ENCODE peak calls at places on chromosome 13, in four cellular contexts. W is upper lobe of right lung; Q is CD8-positive, alpha-beta memory T cell; V is HAP-1. X is an unnamed sample. For H3K9me3 and H3K4me1, the result is how much of the 10 kb centered on the place peaks cover.

GRCh38 chr13:105135852-105136251 is 1399.6 kb downstream of the EFNB2 start:
- DNase-seq in W (no peak), Q (no peak), V (no peak), X (no peak)

GRCh38 chr13:111880185-111880584 is 186.8 kb upstream of the SOX1 start:
- DNase-seq in W (no peak), Q (no peak), V (no peak), X (no peak)

GRCh38 chr13:39224841-39225240 is 186.6 kb downstream of the NHLRC3 start:
- DNase-seq in W (no peak), Q (no peak), V (peak), X (no peak)

GRCh38 chr13:69604698-69605097 is 502.9 kb upstream of the ATXN8OS start:
- DNase-seq in W (no peak), Q (no peak), V (no peak), X (no peak)

GRCh38 chr13:23436680-23437079 is 3.2 kb upstream of the SACS start:
- DNase-seq in W (no peak), Q (no peak), V (no peak), X (no peak)

GRCh38 chr13:21670006-21670882 is 629 bp upstream of the FGF9 start:
- DNase-seq in W (peak), Q (peak), V (peak), X (peak)

GRCh38 chr13:77002590-77003190 is 10.8 kb downstream of the CLN5 start:
- DNase-seq in W (no peak), Q (no peak), V (no peak), X (no peak)

GRCh38 chr13:107886118-107886517 is 329.2 kb downstream of the LIG4 start:
- DNase-seq in W (no peak), Q (no peak), V (no peak), X (no peak)

GRCh38 chr13:23567792-23568480 is 2.3 kb upstream of the TNFRSF19 start:
- DNase-seq in W (no peak), Q (no peak), V (no peak), X (no peak)

GRCh38 chr13:101709952-101710351 is 257.5 kb downstream of the ITGBL1 start:
- DNase-seq in W (no peak), Q (no peak), V (no peak), X (no peak)

GRCh38 chr13:24275041-24275440 is 34.3 kb upstream of the C1QTNF9 start:
- DNase-seq in W (no peak), Q (no peak), V (no peak), X (no peak)

GRCh38 chr13:110559429-110559943 is 2.0 kb downstream of the RAB20 start:
- DNase-seq in W (peak), Q (no peak), V (no peak), X (no peak)

GRCh38 chr13:108463365-108463764 is 166.0 kb upstream of the MYO16 start:
- DNase-seq in W (no peak), Q (no peak), V (no peak), X (no peak)

GRCh38 chr13:91056746-91057145 is 290.7 kb upstream of the MIR17HG start:
- DNase-seq in W (no peak), Q (no peak), V (no peak), X (peak)

GRCh38 chr13:99703908-99704307 is 202.6 kb downstream of the TM9SF2 start:
- DNase-seq in W (no peak), Q (no peak), V (peak), X (no peak)

GRCh38 chr13:80599765-80600164 is 258.8 kb upstream of the SPRY2 start:
- DNase-seq in W (no peak), Q (no peak), V (no peak), X (no peak)

GRCh38 chr13:29799041-29799440 is 51.4 kb downstream of the UBL3 start:
- DNase-seq in W (no peak), Q (no peak), V (no peak), X (no peak)

GRCh38 chr13:43751624-43752023 is 35.1 kb downstream of the ENOX1 start:
- DNase-seq in W (no peak), Q (no peak), V (no peak), X (no peak)

GRCh38 chr13:97459215-97459772 is 25.3 kb downstream of the RAP2A start:
- DNase-seq in W (no peak), Q (no peak), V (no peak), X (peak)

GRCh38 chr13:105817011-105817410 is 718.5 kb downstream of the EFNB2 start:
- DNase-seq in W (no peak), Q (no peak), V (no peak), X (no peak)

GRCh38 chr13:110425444-110425780 is 118.3 kb downstream of the COL4A2 start:
- DNase-seq in W (no peak), Q (no peak), V (no peak), X (no peak)

GRCh38 chr13:98869408-98870090 is 108.3 kb downstream of the DOCK9 start:
- DNase-seq in W (no peak), Q (no peak), V (no peak), X (no peak)

GRCh38 chr13:76992548-76993001 is 694 bp downstream of the CLN5 start:
- DNase-seq in W (peak), Q (peak), V (peak), X (peak)

GRCh38 chr13:108929532-108929931 is 300.1 kb downstream of the MYO16 start:
- DNase-seq in W (no peak), Q (no peak), V (no peak), X (no peak)

GRCh38 chr13:100090861-100091260 is 2.0 kb downstream of the PCCA start:
- DNase-seq in W (no peak), Q (no peak), V (no peak), X (no peak)

GRCh38 chr13:95056266-95056665 is 245.0 kb downstream of the ABCC4 start:
- DNase-seq in W (no peak), Q (no peak), V (peak), X (no peak)

GRCh38 chr13:74158606-74159352 is 24.6 kb upstream of the KLF12 start:
- DNase-seq in W (no peak), Q (no peak), V (no peak), X (no peak)

GRCh38 chr13:78589206-78589605 is 14.1 kb downstream of the POU4F1 start:
- DNase-seq in W (no peak), Q (no peak), V (peak), X (peak)

GRCh38 chr13:85698236-85698635 is 101.0 kb downstream of the SLITRK6 start:
- DNase-seq in W (no peak), Q (no peak), V (no peak), X (no peak)

GRCh38 chr13:31044658-31045620 is 112.5 kb downstream of the TEX26 start:
- DNase-seq in W (no peak), Q (no peak), V (no peak), X (no peak)

GRCh38 chr13:105806335-105806920 is 729.0 kb downstream of the EFNB2 start:
- DNase-seq in W (no peak), Q (no peak), V (no peak), X (no peak)

GRCh38 chr13:43054803-43055802 is 31.7 kb downstream of the DNAJC15 start:
- DNase-seq in W (no peak), Q (no peak), V (peak), X (peak)

GRCh38 chr13:37956536-37956935 is 87.0 kb upstream of the TRPC4 start:
- DNase-seq in W (no peak), Q (no peak), V (no peak), X (no peak)

GRCh38 chr13:99657848-99658265 is 156.6 kb downstream of the TM9SF2 start:
- DNase-seq in W (peak), Q (peak), V (no peak), X (no peak)

GRCh38 chr13:94209110-94209509 is 270.4 kb downstream of the DCT start:
- DNase-seq in W (no peak), Q (no peak), V (peak), X (no peak)

GRCh38 chr13:100544866-100545683 is 43.5 kb downstream of the GGACT start:
- DNase-seq in W (peak), Q (no peak), V (no peak), X (no peak)

GRCh38 chr13:73254827-73255226 is 196.0 kb downstream of the KLF5 start:
- DNase-seq in W (no peak), Q (no peak), V (no peak), X (no peak)

GRCh38 chr13:50006426-50007135 is 8.7 kb upstream of the KCNRG start:
- DNase-seq in W (no peak), Q (no peak), V (no peak), X (no peak)

GRCh38 chr13:30196025-30196424 is 111.3 kb downstream of the KATNAL1 start:
- DNase-seq in W (no peak), Q (no peak), V (no peak), X (no peak)

GRCh38 chr13:45206340-45206739 is 5.5 kb upstream of the KCTD4 start:
- DNase-seq in W (no peak), Q (no peak), V (no peak), X (no peak)

GRCh38 chr13:45208132-45208531 is 7.3 kb upstream of the KCTD4 start:
- DNase-seq in W (no peak), Q (no peak), V (no peak), X (no peak)

GRCh38 chr13:45205124-45205523 is 4.3 kb upstream of the KCTD4 start:
- DNase-seq in W (no peak), Q (no peak), V (no peak), X (no peak)

GRCh38 chr13:45209229-45209628 is 8.4 kb upstream of the KCTD4 start:
- DNase-seq in W (no peak), Q (no peak), V (no peak), X (no peak)

DNA sequence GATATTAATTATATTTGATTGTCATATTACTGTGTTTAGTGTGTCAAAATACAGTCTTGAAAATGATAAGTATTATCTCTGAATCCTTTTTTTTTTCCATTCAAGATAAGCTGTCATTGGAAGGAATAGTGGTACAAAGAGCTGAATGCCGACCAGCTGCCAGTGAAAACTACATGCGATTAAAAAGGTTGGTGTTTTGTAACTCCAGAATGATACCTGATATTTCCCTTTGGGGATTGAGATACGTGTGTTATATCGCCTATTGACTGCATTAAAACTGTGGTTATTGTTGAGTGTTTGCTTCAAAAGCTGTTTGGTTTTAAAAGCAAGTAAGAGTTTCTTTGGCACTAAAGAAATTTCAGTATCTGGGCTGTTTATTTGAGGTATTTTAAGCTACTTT is 6.5 kb upstream of the KCTD4 start:
- DNase-seq in W (no peak), Q (no peak), V (no peak), X (no peak)
- H3K4me3 ChIP-seq in W (no peak), Q (no peak), V (no peak), X (no peak)

DNA sequence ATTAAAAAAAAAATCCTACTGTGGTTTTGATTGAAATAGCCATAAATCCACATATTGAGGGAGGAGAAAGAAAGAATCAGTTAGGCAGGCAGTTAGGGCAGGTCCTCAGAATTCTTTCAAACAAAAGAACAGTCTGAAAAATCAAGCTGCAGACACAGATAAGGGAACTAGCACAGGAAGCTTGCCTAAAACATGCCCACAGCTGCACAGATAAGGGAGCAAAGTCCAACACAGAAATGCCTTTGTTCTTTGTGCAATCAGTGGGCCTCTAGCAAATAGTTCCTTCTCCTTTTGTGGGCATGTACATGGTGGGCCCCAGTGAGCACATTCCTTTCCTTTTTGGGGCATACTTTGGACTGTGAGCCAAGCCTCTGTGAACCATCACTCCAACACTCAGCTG is 42.7 kb downstream of the UTP14C start:
- DNase-seq in W (no peak), Q (no peak), V (no peak), X (no peak)
- H3K9me3 ChIP-seq in W (under half), Q (under half), V (under half), X (under half)

GRCh38 chr13:75761373-75761772 is 125.2 kb downstream of the LMO7 start:
- DNase-seq in W (no peak), Q (no peak), V (no peak), X (no peak)
- H3K4me1 ChIP-seq in W (under half), Q (under half), V (under half), X (under half)

GRCh38 chr13:113407531-113408393 is 43.8 kb upstream of the GRTP1 start:
- DNase-seq in W (peak), Q (no peak), V (no peak), X (no peak)
- H3K4me3 ChIP-seq in W (no peak), Q (no peak), V (no peak), X (no peak)

GRCh38 chr13:58950911-58951310 is 1212.8 kb downstream of the DIAPH3 start:
- DNase-seq in W (no peak), Q (no peak), V (no peak), X (no peak)
- H3K9me3 ChIP-seq in W (under half), Q (under half), V (under half), X (under half)

GRCh38 chr13:25945596-25945995 is 106.2 kb downstream of the SHISA2 start:
- DNase-seq in W (no peak), Q (no peak), V (no peak), X (no peak)
- H3K4me1 ChIP-seq in W (under half), Q (under half), V (under half), X (under half)

DNA sequence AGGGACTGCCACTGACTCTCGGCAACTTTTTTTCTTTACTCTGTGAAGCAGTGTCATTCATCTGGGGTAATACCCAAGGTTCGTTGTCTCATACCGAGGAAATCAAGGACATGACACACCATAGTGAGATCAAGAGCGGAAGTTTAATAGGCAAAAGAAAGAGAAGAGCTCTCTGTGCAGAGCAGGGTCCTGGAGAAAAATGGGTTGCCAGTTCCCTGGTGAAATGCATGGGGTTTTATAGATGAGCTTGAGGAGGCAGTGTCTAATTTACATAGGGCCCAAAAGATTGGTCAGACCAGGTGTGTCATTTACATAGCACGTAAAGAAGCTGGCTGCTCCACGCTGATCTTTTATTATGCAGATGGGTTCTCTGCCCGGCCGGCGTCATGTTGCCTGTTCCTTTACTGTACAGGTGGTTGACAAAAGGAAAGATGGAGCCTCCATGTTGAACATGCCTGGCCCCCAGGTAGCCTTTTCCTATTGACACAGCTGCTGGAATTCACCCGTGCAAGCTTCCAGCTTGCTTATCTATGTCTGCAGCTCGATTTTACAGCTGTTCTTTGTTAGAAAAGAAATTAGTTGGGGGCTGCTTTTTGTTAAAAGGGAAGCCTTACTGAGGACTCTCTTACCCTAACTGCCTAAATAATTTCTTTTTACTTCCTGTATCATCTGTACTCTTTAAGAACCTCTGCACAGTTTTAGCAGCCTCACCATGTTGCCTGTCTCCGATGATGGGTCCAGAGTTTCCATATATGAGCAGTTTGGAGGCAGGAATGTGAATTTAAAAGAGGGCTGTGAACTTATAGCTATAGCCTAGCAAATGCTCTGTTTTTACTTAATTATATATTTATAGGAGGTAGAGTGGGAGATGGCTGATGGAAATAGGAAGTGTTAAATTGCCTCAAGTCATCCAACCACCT is 98.0 kb upstream of the DIAPH3 start:
- DNase-seq in W (no peak), Q (no peak), V (peak), X (no peak)
- H3K4me3 ChIP-seq in W (no peak), Q (no peak), V (no peak), X (no peak)

DNA sequence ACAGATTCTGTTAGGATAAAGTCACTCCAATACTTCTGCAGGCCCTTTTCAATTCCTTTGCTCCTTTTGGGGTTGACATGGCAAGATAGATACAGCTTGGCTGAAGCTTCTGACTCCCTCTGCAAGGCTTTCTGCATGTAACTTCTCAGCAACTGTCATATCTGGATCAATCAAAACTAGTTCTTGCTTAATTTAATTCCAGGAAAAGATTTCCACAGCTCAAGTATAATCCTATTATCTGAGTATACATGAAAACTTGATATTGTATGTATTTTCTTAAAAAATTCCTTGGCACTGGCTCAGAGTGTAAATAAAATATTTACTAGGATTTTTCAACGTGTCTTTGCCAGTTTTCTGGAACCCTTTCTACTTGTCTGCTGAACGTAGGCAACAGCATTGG is 109.6 kb downstream of the STARD13 start:
- DNase-seq in W (no peak), Q (no peak), V (no peak), X (no peak)
- H3K9me3 ChIP-seq in W (under half), Q (under half), V (under half), X (under half)

X was measured in MM.1S.